ENCODE peak calls at places on chromosome 6, in seven cellular contexts. Q is transverse colon, I is fibroblast of mammary gland, M is brain microvascular endothelial cell, T is fibroblast of the aortic adventitia, P is pancreas, W is mesothelial cell of epicardium. H is an unnamed sample.

GRCh38 chr6:168703970-168704369 is 263.0 kb downstream of the SMOC2 start:
- DNase-seq in Q (no peak), I (no peak), M (no peak), T (no peak), P (no peak), W (no peak), H (no peak)

GRCh38 chr6:148329568-148330299 is 12.9 kb upstream of the SASH1 start:
- DNase-seq in Q (no peak), I (peak; percentile 95), M (peak; percentile 34), T (peak; percentile 96), P (no peak), W (no peak), H (peak; percentile 90)

GRCh38 chr6:56902551-56903464 is 52.1 kb upstream of the BEND6 start:
- DNase-seq in Q (no peak), I (peak; percentile 85), M (peak; percentile 18), T (peak; percentile 87), P (no peak), W (no peak), H (peak; percentile 66)

GRCh38 chr6:123803456-123803861 is 206 bp upstream of the NKAIN2 start:
- DNase-seq in Q (no peak), I (no peak), M (no peak), T (no peak), P (no peak), W (no peak), H (no peak)

GRCh38 chr6:49264496-49264895 is 198.6 kb downstream of the MMUT start:
- DNase-seq in Q (no peak), I (no peak), M (no peak), T (no peak), P (no peak), W (no peak), H (no peak)

GRCh38 chr6:170094686-170095272 is 196.1 kb downstream of the DLL1 start:
- DNase-seq in Q (no peak), I (no peak), M (no peak), T (no peak), P (peak; percentile 12), W (peak; percentile 30), H (no peak)

GRCh38 chr6:11551053-11551452 is 13.5 kb downstream of the TMEM170B start:
- DNase-seq in Q (no peak), I (no peak), M (no peak), T (no peak), P (no peak), W (no peak), H (no peak)

GRCh38 chr6:136761227-136761922 is 30.9 kb downstream of the MAP3K5 start:
- DNase-seq in Q (no peak), I (peak; percentile 42), M (no peak), T (peak; percentile 31), P (peak; percentile 53), W (no peak), H (peak; percentile 12)

GRCh38 chr6:159513074-159513473 is 180.0 kb downstream of the SOD2 start:
- DNase-seq in Q (no peak), I (peak; percentile 18), M (no peak), T (no peak), P (no peak), W (no peak), H (no peak)

GRCh38 chr6:36986704-36987047 is 680 bp upstream of the MTCH1 start:
- DNase-seq in Q (no peak), I (no peak), M (no peak), T (no peak), P (no peak), W (no peak), H (peak; percentile 4)

GRCh38 chr6:169292340-169293124 is 38.9 kb upstream of the THBS2 start:
- DNase-seq in Q (no peak), I (peak; percentile 98), M (peak; percentile 91), T (peak; percentile 90), P (no peak), W (no peak), H (peak; percentile 90)

GRCh38 chr6:36823421-36824096 is 15.7 kb downstream of the CPNE5 start:
- DNase-seq in Q (no peak), I (peak; percentile 73), M (no peak), T (peak; percentile 22), P (no peak), W (no peak), H (no peak)

DNA sequence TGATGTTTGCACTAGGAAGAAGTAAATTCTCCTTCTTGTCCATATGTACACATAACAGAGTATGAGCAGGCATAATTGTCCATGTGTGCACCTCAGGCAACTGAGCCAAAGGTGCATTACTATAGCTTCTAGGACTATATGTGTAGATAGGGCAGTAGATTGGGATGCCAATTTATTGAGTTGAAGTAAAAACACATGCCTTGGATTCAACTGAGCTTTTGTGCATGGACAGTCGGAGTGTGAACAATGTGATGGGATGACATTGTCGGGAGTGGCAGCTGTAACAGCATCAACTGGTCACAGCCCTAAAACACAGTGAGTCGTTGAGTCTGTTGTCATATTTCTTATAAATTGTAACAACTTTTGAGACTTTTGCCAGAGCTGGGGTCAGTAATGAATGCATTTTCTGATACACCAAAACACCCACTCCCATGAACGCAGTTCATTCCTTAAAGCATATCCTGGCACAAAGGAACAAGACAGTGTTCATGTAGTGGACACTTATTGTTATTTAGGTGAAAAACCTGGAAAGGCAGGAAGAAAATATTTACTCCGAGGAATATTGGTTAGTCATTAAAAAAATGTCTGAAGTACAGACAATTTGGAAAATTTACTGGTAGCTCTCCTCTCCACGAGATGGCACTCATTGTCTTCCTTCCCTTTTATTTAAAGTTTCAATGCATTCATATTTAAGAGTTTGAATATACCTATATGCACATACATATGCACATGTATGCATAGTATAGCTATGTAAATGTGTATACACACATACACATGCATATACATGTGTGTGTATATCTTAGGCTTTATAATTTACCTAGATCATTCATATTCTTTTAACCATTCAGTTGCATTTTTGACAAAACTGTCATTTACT is 302.0 kb upstream of the STXBP5 start:
- DNase-seq in Q (no peak), I (peak; percentile 45), M (no peak), T (peak; percentile 62), P (no peak), W (no peak), H (peak; percentile 39)
- TF ChIP-seq CTCF in Q (peak; percentile 13), I (peak; percentile 50), M (peak; percentile 6), T (peak; percentile 54), P (peak; percentile 7), W (no peak), H (peak; percentile 76)

DNA sequence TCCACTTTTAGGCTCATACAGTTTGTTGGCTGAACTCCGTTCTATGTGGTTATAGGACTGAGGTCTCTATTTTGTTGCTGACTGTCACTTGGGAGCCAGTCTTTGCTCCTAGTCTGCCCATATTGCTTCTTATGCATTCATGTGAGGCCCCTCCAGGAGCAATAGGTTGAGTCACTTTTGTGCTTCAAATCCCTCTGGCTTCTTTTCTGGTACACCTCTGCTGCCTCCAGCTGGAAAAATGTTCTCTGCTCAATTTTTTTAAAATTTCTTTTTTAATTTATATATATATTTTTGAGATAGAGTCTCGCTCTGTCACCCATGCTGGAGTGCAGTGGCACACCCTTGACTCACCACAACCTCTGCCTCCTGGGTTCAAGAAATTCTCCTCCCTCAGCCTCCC is 42.7 kb upstream of the NOX3 start:
- DNase-seq in Q (no peak), I (peak; percentile 54), M (no peak), T (peak; percentile 32), P (no peak), W (no peak), H (peak; percentile 25)
- TF ChIP-seq CTCF in Q (no peak), I (peak; percentile 16), M (peak; percentile 22), T (peak; percentile 24), P (no peak), W (no peak), H (peak; percentile 53)

GRCh38 chr6:1472643-1473042 is 83.3 kb downstream of the FOXF2 start:
- DNase-seq in Q (no peak), I (no peak), M (no peak), T (no peak), P (no peak), W (no peak), H (no peak)
- TF ChIP-seq CTCF in Q (no peak), I (no peak), M (no peak), T (no peak), P (no peak), W (no peak), H (no peak)

GRCh38 chr6:144285548-144285797 is 338 bp downstream of the UTRN start:
- DNase-seq in Q (no peak), I (no peak), M (no peak), T (no peak), P (no peak), W (no peak), H (no peak)

GRCh38 chr6:144284753-144285547 is at the start of gene UTRN:
- DNase-seq in Q (peak; percentile 80), I (peak; percentile 78), M (peak; percentile 77), T (peak; percentile 84), P (peak; percentile 85), W (peak; percentile 75), H (peak; percentile 86)

GRCh38 chr6:144285798-144286502 is 815 bp downstream of the UTRN start:
- DNase-seq in Q (peak; percentile 78), I (peak; percentile 45), M (peak; percentile 26), T (peak; percentile 54), P (peak; percentile 77), W (peak; percentile 64), H (peak; percentile 55)

GRCh38 chr6:144284474-144284752 is 722 bp upstream of the UTRN start:
- DNase-seq in Q (no peak), I (no peak), M (no peak), T (no peak), P (no peak), W (no peak), H (peak; percentile 84)

DNA sequence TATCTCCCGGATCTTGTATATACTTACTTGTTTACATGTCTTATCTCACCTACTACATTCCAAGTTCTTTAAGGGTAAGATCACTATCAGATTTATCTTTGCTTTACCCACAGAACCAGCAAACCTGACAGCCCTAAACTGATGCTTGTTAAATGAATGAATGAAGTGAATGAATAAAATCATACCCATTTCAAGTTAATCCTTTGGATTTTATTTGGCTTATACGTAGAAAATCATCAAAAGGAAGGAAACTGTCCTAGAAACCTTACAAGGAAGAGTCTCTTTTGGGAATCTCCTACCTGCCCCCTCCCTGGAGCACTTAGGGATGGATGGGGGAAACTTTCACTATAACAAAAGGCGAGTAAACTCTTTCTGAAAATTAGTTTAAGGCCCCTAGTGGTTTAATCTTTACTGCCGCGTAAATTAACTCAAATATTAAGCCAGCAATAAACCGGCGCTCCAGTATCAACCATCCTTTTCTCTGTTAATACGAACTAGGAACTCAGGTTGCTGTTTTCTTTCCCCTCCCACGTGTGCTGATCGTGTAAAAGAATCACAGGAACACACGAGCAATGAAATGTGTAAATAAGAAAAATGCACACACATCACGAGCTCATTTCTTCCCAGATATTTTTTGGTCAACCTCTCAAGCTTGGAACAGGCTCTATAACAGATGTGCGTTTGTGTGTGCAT is 1.2 kb upstream of the UTRN start:
- DNase-seq in Q (no peak), I (peak; percentile 37), M (peak; percentile 20), T (peak; percentile 63), P (no peak), W (no peak), H (peak; percentile 35)
- TF ChIP-seq CTCF in Q (no peak), I (peak; percentile 23), M (peak; percentile 31), T (peak; percentile 48), P (no peak), W (no peak), H (peak; percentile 69)

GRCh38 chr6:149541139-149541538 is 4.7 kb downstream of the PPIL4 start:
- DNase-seq in Q (no peak), I (no peak), M (no peak), T (no peak), P (no peak), W (no peak), H (no peak)

GRCh38 chr6:149544646-149545257 is 1.1 kb downstream of the PPIL4 start:
- DNase-seq in Q (no peak), I (no peak), M (peak; percentile 4), T (no peak), P (no peak), W (no peak), H (no peak)

GRCh38 chr6:149545754-149546471 is at the start of gene PPIL4:
- DNase-seq in Q (peak; percentile 97), I (peak; percentile 92), M (peak; percentile 93), T (peak; percentile 94), P (peak; percentile 95), W (peak; percentile 98), H (peak; percentile 92)

GRCh38 chr6:149545258-149545753 is 537 bp downstream of the PPIL4 start:
- DNase-seq in Q (peak; percentile 55), I (peak; percentile 71), M (peak; percentile 75), T (peak; percentile 76), P (peak; percentile 47), W (peak; percentile 49), H (peak; percentile 80)
- TF ChIP-seq CTCF in Q (no peak), I (no peak), M (no peak), T (no peak), P (no peak), W (peak; percentile 18), H (peak; percentile 46)